ENCODE peak calls at places on chromosome X, in seven cellular contexts. One of them, this sample, is unnamed.
A peak's percentile ranks its signal among the peaks of the same experiment; 100 is the strongest.

GRCh38 chrX:44152867-44153266 is 179.7 kb upstream of the NDP start:
- DNase-seq in ACHN: no peak
- DNase-seq in progenitor cell of endocrine pancreas: no peak
- DNase-seq in cardiac fibroblast: peak; percentile 50
- DNase-seq in endothelial cell: no peak
- DNase-seq in HFF-Myc: no peak
- DNase-seq in epithelial cell of esophagus: peak; percentile 70
- DNase-seq in this sample: no peak

GRCh38 chrX:31603411-31604120 is 531.7 kb upstream of the FTHL17 start:
- DNase-seq in ACHN: no peak
- DNase-seq in progenitor cell of endocrine pancreas: no peak
- DNase-seq in cardiac fibroblast: peak; percentile 35
- DNase-seq in endothelial cell: no peak
- DNase-seq in HFF-Myc: no peak
- DNase-seq in epithelial cell of esophagus: no peak
- DNase-seq in this sample: no peak

GRCh38 chrX:156002517-156002916 is 5.0 kb downstream of the IL9R start:
- DNase-seq in ACHN: no peak
- DNase-seq in progenitor cell of endocrine pancreas: no peak
- DNase-seq in cardiac fibroblast: peak; percentile 22
- DNase-seq in endothelial cell: no peak
- DNase-seq in HFF-Myc: no peak
- DNase-seq in epithelial cell of esophagus: peak; percentile 37
- DNase-seq in this sample: no peak

GRCh38 chrX:18885317-18886004 is 98.5 kb downstream of the PHKA2 start:
- DNase-seq in ACHN: no peak
- DNase-seq in progenitor cell of endocrine pancreas: no peak
- DNase-seq in cardiac fibroblast: peak; percentile 18
- DNase-seq in endothelial cell: no peak
- DNase-seq in HFF-Myc: no peak
- DNase-seq in epithelial cell of esophagus: no peak
- DNase-seq in this sample: no peak

GRCh38 chrX:150155396-150156048 is 207.6 kb upstream of the MAMLD1 start:
- DNase-seq in ACHN: peak; percentile 64
- DNase-seq in progenitor cell of endocrine pancreas: no peak
- DNase-seq in cardiac fibroblast: peak; percentile 67
- DNase-seq in endothelial cell: no peak
- DNase-seq in HFF-Myc: peak; percentile 29
- DNase-seq in epithelial cell of esophagus: peak; percentile 31
- DNase-seq in this sample: peak; percentile 26

GRCh38 chrX:110992611-110993010 is 103.4 kb upstream of the PAK3 start:
- DNase-seq in ACHN: peak; percentile 18
- DNase-seq in progenitor cell of endocrine pancreas: peak; percentile 12
- DNase-seq in cardiac fibroblast: peak; percentile 31
- DNase-seq in endothelial cell: peak; percentile 12
- DNase-seq in HFF-Myc: no peak
- DNase-seq in epithelial cell of esophagus: peak; percentile 48
- DNase-seq in this sample: peak; percentile 9

GRCh38 chrX:67610282-67610681 is 66.5 kb downstream of the AR start:
- DNase-seq in ACHN: no peak
- DNase-seq in progenitor cell of endocrine pancreas: no peak
- DNase-seq in cardiac fibroblast: no peak
- DNase-seq in endothelial cell: no peak
- DNase-seq in HFF-Myc: no peak
- DNase-seq in epithelial cell of esophagus: no peak
- DNase-seq in this sample: no peak

GRCh38 chrX:74422576-74423288 is 1.4 kb downstream of the SLC16A2 start:
- DNase-seq in ACHN: no peak
- DNase-seq in progenitor cell of endocrine pancreas: peak; percentile 23
- DNase-seq in cardiac fibroblast: peak; percentile 48
- DNase-seq in endothelial cell: peak; percentile 44
- DNase-seq in HFF-Myc: no peak
- DNase-seq in epithelial cell of esophagus: peak; percentile 58
- DNase-seq in this sample: no peak

GRCh38 chrX:74492720-74493201 is 71.5 kb downstream of the SLC16A2 start:
- DNase-seq in ACHN: no peak
- DNase-seq in progenitor cell of endocrine pancreas: no peak
- DNase-seq in cardiac fibroblast: no peak
- DNase-seq in endothelial cell: peak; percentile 6
- DNase-seq in HFF-Myc: no peak
- DNase-seq in epithelial cell of esophagus: no peak
- DNase-seq in this sample: no peak

GRCh38 chrX:84223261-84223660 is 35.3 kb upstream of the RPS6KA6 start:
- DNase-seq in ACHN: no peak
- DNase-seq in progenitor cell of endocrine pancreas: no peak
- DNase-seq in cardiac fibroblast: no peak
- DNase-seq in endothelial cell: no peak
- DNase-seq in HFF-Myc: no peak
- DNase-seq in epithelial cell of esophagus: no peak
- DNase-seq in this sample: no peak

This sample was measured in LoVo.